ENCODE peak calls at places on chromosomes 13 and 19, in seven cellular contexts. R is activated T-helper 1 cell treated with anti-CD3 and anti-CD28 coated beads, Interleukin-12 subunit alpha, Interleukin-12 subunit beta, Interleukin-2, Interleukin-4 antibody, amounts not matched to agents 30 ng/mL and 10 ng/mL and 1 ng/mL, durations not matched to agents 14 hours and 24 hours and 36 hours; M is hepatic stellate cell; X is heart left ventricle; B is ascending aorta; Z is aorta; P is NCI-H1436. U is an unnamed sample.

GRCh38 chr13:98334620-98335205 is 157.6 kb upstream of the RNF113B start:
- DNase-seq in R (no peak), M (no peak), X (no peak), B (no peak), Z (no peak), P (no peak), U (no peak)

GRCh38 chr19:34232566-34233481 is 21.5 kb upstream of the GARRE1 start:
- DNase-seq in R (peak), M (peak), X (peak), B (no peak), Z (peak), P (no peak), U (no peak)

GRCh38 chr19:17997969-17998826 is 9.8 kb upstream of the ARRDC2 start:
- DNase-seq in R (no peak), M (no peak), X (no peak), B (no peak), Z (peak), P (no peak), U (no peak)

GRCh38 chr19:48551437-48552302 is at the start of gene SULT2B1:
- DNase-seq in R (no peak), M (no peak), X (peak), B (no peak), Z (no peak), P (peak), U (no peak)

GRCh38 chr13:76692326-76692725 is 193.9 kb downstream of the KCTD12 start:
- DNase-seq in R (no peak), M (no peak), X (no peak), B (no peak), Z (no peak), P (no peak), U (no peak)

GRCh38 chr13:107881362-107881761 is 334.0 kb downstream of the LIG4 start:
- DNase-seq in R (no peak), M (peak), X (no peak), B (no peak), Z (no peak), P (no peak), U (no peak)

GRCh38 chr13:53110614-53111013 is 82.0 kb downstream of the OLFM4 start:
- DNase-seq in R (no peak), M (no peak), X (no peak), B (no peak), Z (no peak), P (no peak), U (no peak)

GRCh38 chr13:98144501-98145350 is 1.8 kb downstream of the FARP1 start:
- DNase-seq in R (no peak), M (peak), X (no peak), B (no peak), Z (no peak), P (no peak), U (no peak)

GRCh38 chr13:51111174-51111573 is at the start of gene C13orf42:
- DNase-seq in R (no peak), M (no peak), X (no peak), B (no peak), Z (no peak), P (no peak), U (no peak)

GRCh38 chr19:1754651-1755466 is 1.6 kb downstream of the ONECUT3 start:
- DNase-seq in R (no peak), M (no peak), X (no peak), B (no peak), Z (no peak), P (no peak), U (no peak)

GRCh38 chr19:1451916-1452801 is 2.2 kb downstream of the APC2 start:
- DNase-seq in R (no peak), M (no peak), X (peak), B (no peak), Z (no peak), P (no peak), U (no peak)

GRCh38 chr19:19550454-19550842 is 12.4 kb downstream of the CILP2 start:
- DNase-seq in R (no peak), M (no peak), X (no peak), B (no peak), Z (no peak), P (no peak), U (no peak)

GRCh38 chr13:110914293-110915056 is 394 bp downstream of the ANKRD10 start:
- DNase-seq in R (peak), M (peak), X (peak), B (peak), Z (peak), P (peak), U (peak)

GRCh38 chr13:78192721-78193120 is 274.1 kb upstream of the EDNRB start:
- DNase-seq in R (no peak), M (peak), X (no peak), B (no peak), Z (no peak), P (no peak), U (no peak)

GRCh38 chr19:41325947-41326706 is 16.2 kb downstream of the CCDC97 start:
- DNase-seq in R (no peak), M (peak), X (no peak), B (no peak), Z (no peak), P (no peak), U (no peak)

GRCh38 chr19:36100476-36100875 is 10.5 kb upstream of the OVOL3 start:
- DNase-seq in R (no peak), M (no peak), X (no peak), B (no peak), Z (no peak), P (no peak), U (no peak)

GRCh38 chr13:51033431-51034185 is 77.5 kb downstream of the C13orf42 start:
- DNase-seq in R (no peak), M (no peak), X (no peak), B (no peak), Z (no peak), P (no peak), U (no peak)

GRCh38 chr19:39405261-39405912 is 1.3 kb upstream of the ZFP36 start:
- DNase-seq in R (no peak), M (no peak), X (peak), B (no peak), Z (no peak), P (no peak), U (no peak)

GRCh38 chr13:29454931-29455481 is 140.5 kb downstream of the SLC7A1 start:
- DNase-seq in R (no peak), M (no peak), X (no peak), B (no peak), Z (no peak), P (no peak), U (no peak)